ENCODE peak calls at places on chromosomes 7 and 10, in six cellular contexts. G is HFFc6, D is MM.1S, F is H9, R is progenitor cell of endocrine pancreas, N is nephron progenitor cell. A is an unnamed sample.
A peak's percentile ranks its signal among the peaks of the same experiment; 100 is the strongest.

GRCh38 chr7:81882086-81882485 is 112.2 kb upstream of the HGF start:
- DNase-seq in G (no peak), D (no peak), F (no peak), R (no peak), N (no peak), A (no peak)

GRCh38 chr7:39465055-39465929 is 100.9 kb upstream of the YAE1 start:
- DNase-seq in G (peak; percentile 54), D (peak; percentile 79), F (peak; percentile 62), R (peak; percentile 16), N (peak; percentile 55), A (no peak)

GRCh38 chr7:35630573-35630972 is 64.4 kb downstream of the HERPUD2 start:
- DNase-seq in G (peak; percentile 40), D (no peak), F (no peak), R (no peak), N (no peak), A (no peak)

GRCh38 chr10:102492344-102492939 is 10.1 kb downstream of the ACTR1A start:
- DNase-seq in G (no peak), D (no peak), F (no peak), R (no peak), N (no peak), A (no peak)

GRCh38 chr7:36735172-36735571 is 10.9 kb upstream of the AOAH start:
- DNase-seq in G (no peak), D (no peak), F (no peak), R (no peak), N (no peak), A (no peak)

GRCh38 chr7:75735059-75735458 is 3.7 kb downstream of the HIP1 start:
- DNase-seq in G (no peak), D (no peak), F (no peak), R (no peak), N (no peak), A (no peak)

GRCh38 chr7:85090138-85090537 is 96.7 kb downstream of the SEMA3D start:
- DNase-seq in G (no peak), D (no peak), F (no peak), R (no peak), N (no peak), A (no peak)

GRCh38 chr7:75039166-75039565 is 34.4 kb downstream of the RCC1L start:
- DNase-seq in G (no peak), D (no peak), F (no peak), R (no peak), N (no peak), A (no peak)

GRCh38 chr10:101687088-101687487 is 7.9 kb downstream of the FBXW4 start:
- DNase-seq in G (no peak), D (no peak), F (no peak), R (no peak), N (no peak), A (no peak)

GRCh38 chr10:10551595-10551994 is 466.1 kb upstream of the CELF2 start:
- DNase-seq in G (no peak), D (no peak), F (no peak), R (no peak), N (no peak), A (no peak)

GRCh38 chr7:5590596-5591546 is 167.2 kb upstream of the TNRC18 start:
- DNase-seq in G (no peak), D (no peak), F (no peak), R (no peak), N (no peak), A (no peak)

GRCh38 chr7:79820387-79820786 is 314.2 kb upstream of the GNAI1 start:
- DNase-seq in G (peak; percentile 26), D (no peak), F (no peak), R (no peak), N (peak; percentile 20), A (no peak)

GRCh38 chr7:47150497-47151260 is 431.2 kb downstream of the TNS3 start:
- DNase-seq in G (no peak), D (no peak), F (no peak), R (no peak), N (no peak), A (no peak)

GRCh38 chr7:117110480-117111315 is 157.4 kb downstream of the ST7 start:
- DNase-seq in G (no peak), D (peak; percentile 91), F (no peak), R (no peak), N (peak; percentile 10), A (no peak)

GRCh38 chr10:108039821-108040584 is 875.5 kb upstream of the SORCS1 start:
- DNase-seq in G (no peak), D (peak; percentile 54), F (peak; percentile 79), R (no peak), N (no peak), A (no peak)

GRCh38 chr7:29609162-29610030 is 45.8 kb downstream of the PRR15 start:
- DNase-seq in G (peak; percentile 12), D (peak; percentile 24), F (peak; percentile 68), R (no peak), N (peak; percentile 36), A (no peak)

GRCh38 chr10:103454026-103454425 is 1.9 kb upstream of the CALHM2 start:
- DNase-seq in G (no peak), D (no peak), F (no peak), R (no peak), N (no peak), A (no peak)

GRCh38 chr7:26860361-26860760 is 4.0 kb downstream of the SKAP2 start:
- DNase-seq in G (no peak), D (no peak), F (no peak), R (no peak), N (no peak), A (no peak)

GRCh38 chr7:120874722-120875121 is 16.8 kb upstream of the TSPAN12 start:
- DNase-seq in G (no peak), D (no peak), F (no peak), R (no peak), N (no peak), A (no peak)

GRCh38 chr7:132947011-132947410 is 134.9 kb downstream of the CHCHD3 start:
- DNase-seq in G (no peak), D (no peak), F (no peak), R (no peak), N (no peak), A (no peak)

GRCh38 chr7:73988197-73988596 is 39.8 kb upstream of the ELN start:
- DNase-seq in G (no peak), D (no peak), F (no peak), R (no peak), N (no peak), A (no peak)

GRCh38 chr7:86469680-86470295 is 173.9 kb upstream of the GRM3 start:
- DNase-seq in G (peak; percentile 70), D (peak; percentile 80), F (peak; percentile 84), R (peak; percentile 43), N (peak; percentile 72), A (no peak)

GRCh38 chr7:32163141-32163806 is 93.1 kb upstream of the PDE1C start:
- DNase-seq in G (peak; percentile 39), D (no peak), F (no peak), R (no peak), N (no peak), A (no peak)

GRCh38 chr7:32163911-32164310 is 93.7 kb upstream of the PDE1C start:
- DNase-seq in G (no peak), D (no peak), F (no peak), R (no peak), N (no peak), A (no peak)

GRCh38 chr7:32161708-32162107 is 91.5 kb upstream of the PDE1C start:
- DNase-seq in G (peak; percentile 20), D (no peak), F (no peak), R (no peak), N (no peak), A (no peak)

GRCh38 chr7:32167256-32167655 is 97.0 kb upstream of the PDE1C start:
- DNase-seq in G (no peak), D (no peak), F (no peak), R (no peak), N (no peak), A (no peak)

GRCh38 chr7:32164341-32164996 is 94.3 kb upstream of the PDE1C start:
- DNase-seq in G (peak; percentile 26), D (peak; percentile 13), F (peak; percentile 64), R (no peak), N (peak; percentile 12), A (no peak)
- TF ChIP-seq CTCF in G (peak; percentile 70), D (peak; percentile 17), F (peak; percentile 78), R (peak; percentile 61), N (peak; percentile 44), A (no peak)

DNA sequence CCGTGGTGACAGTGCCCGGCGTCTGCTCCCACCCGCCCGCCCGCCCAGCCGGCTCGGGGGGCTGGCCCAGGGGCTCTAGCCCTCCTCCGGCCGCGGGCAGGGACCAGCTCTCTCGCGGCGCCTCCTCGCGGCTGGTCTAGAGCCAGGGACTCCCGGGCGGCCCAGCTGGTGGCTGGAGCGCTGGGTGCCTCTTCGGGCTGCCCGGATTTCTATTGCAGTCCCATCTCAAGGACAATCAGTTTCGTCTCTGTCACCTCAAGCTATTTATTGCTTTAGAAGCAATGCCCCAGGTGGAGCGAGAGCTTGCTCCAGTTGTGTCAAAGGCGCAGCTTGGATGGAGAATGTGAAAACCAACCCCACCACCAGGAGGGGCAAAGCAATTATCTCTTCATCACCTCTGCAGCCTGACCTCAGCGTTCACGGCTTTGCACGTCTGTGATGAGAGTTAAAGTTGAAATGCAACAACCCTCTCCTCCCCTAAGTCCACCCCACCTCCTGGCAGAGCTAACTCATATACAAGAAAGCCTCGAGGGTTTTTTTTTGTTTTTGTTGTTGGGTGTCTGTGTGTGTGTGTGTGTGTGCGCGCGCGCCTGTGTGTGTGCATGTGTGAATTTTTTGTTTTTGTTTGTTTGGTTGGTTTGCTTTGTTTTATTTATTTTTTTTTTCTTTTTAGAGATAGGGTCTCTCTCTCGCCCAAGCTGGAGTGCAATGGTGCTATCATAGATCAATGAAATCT is at the start of gene ITGA8:
- DNase-seq in G (no peak), D (peak; percentile 94), F (peak; percentile 65), R (no peak), N (peak; percentile 75), A (no peak)
- TF ChIP-seq CTCF in G (peak; percentile 67), D (peak; percentile 85), F (peak; percentile 75), R (peak; percentile 65), N (peak; percentile 56), A (no peak)

GRCh38 chr10:46236537-46236887 is 50.3 kb upstream of the ANTXRL start:
- DNase-seq in G (no peak), D (no peak), F (no peak), R (peak; percentile 2), N (no peak), A (no peak)
- TF ChIP-seq CTCF in G (no peak), D (no peak), F (no peak), R (no peak), N (no peak), A (no peak)

GRCh38 chr10:84613336-84614021 is 285.1 kb downstream of the CCSER2 start:
- DNase-seq in G (peak; percentile 3), D (peak; percentile 65), F (peak; percentile 92), R (peak; percentile 34), N (peak; percentile 57), A (no peak)
- TF ChIP-seq CTCF in G (peak; percentile 54), D (peak; percentile 53), F (peak; percentile 88), R (peak; percentile 80), N (peak; percentile 70), A (no peak)

GRCh38 chr10:87090779-87091178 is 3.9 kb downstream of the GLUD1 start:
- DNase-seq in G (no peak), D (no peak), F (no peak), R (no peak), N (no peak), A (no peak)

GRCh38 chr10:87094373-87095240 is at the start of the genes GLUD1 and SHLD2:
- DNase-seq in G (peak; percentile 85), D (peak; percentile 97), F (peak; percentile 94), R (peak; percentile 79), N (peak; percentile 87), A (peak; percentile 88)

GRCh38 chr10:87093461-87094372 is 926 bp downstream of the GLUD1 start:
- DNase-seq in G (peak; percentile 34), D (peak; percentile 77), F (peak; percentile 52), R (peak; percentile 30), N (peak; percentile 67), A (peak; percentile 64)

GRCh38 chr10:87092356-87092860 is 2.2 kb downstream of the GLUD1 start:
- DNase-seq in G (peak; percentile 74), D (no peak), F (no peak), R (no peak), N (no peak), A (no peak)

GRCh38 chr10:87092861-87093460 is 1.7 kb downstream of the GLUD1 start:
- DNase-seq in G (peak; percentile 41), D (peak; percentile 82), F (peak; percentile 40), R (no peak), N (no peak), A (no peak)
- TF ChIP-seq CTCF in G (no peak), D (peak; percentile 46), F (no peak), R (no peak), N (no peak), A (no peak)

A was measured in natural killer cell.